ENCODE peak calls at places on chromosomes 3 and 15, in eight cellular contexts. V is astrocyte of the spinal cord, H is AG04450, E is cardiac muscle cell, K is testis, S is psoas muscle, C is PC-3, T is endothelial cell. A is an unnamed sample.

GRCh38 chr3:154510780-154511179 is 80.8 kb upstream of the GPR149 start:
- DNase-seq in V (no peak), H (no peak), E (no peak), K (no peak), S (no peak), C (no peak), T (no peak), A (no peak)

GRCh38 chr3:191813245-191813644 is 352.3 kb downstream of the PYDC2 start:
- DNase-seq in V (no peak), H (no peak), E (no peak), K (no peak), S (no peak), C (no peak), T (no peak), A (no peak)

GRCh38 chr3:16849240-16849639 is 35.5 kb upstream of the PLCL2 start:
- DNase-seq in V (peak; percentile 62), H (no peak), E (peak; percentile 56), K (peak; percentile 70), S (peak; percentile 69), C (no peak), T (peak; percentile 28), A (no peak)

GRCh38 chr3:15520185-15520584 is 1.3 kb downstream of the COLQ start:
- DNase-seq in V (no peak), H (no peak), E (no peak), K (no peak), S (peak; percentile 60), C (no peak), T (no peak), A (no peak)

GRCh38 chr15:38251726-38252480 is 733 bp upstream of the SPRED1 start:
- DNase-seq in V (peak; percentile 99), H (peak; percentile 98), E (peak; percentile 99), K (peak; percentile 92), S (peak; percentile 94), C (peak; percentile 95), T (peak; percentile 88), A (peak; percentile 96)

GRCh38 chr15:50883903-50884302 is 24.6 kb upstream of the AP4E1 start:
- DNase-seq in V (peak; percentile 67), H (no peak), E (peak; percentile 65), K (no peak), S (no peak), C (peak; percentile 61), T (no peak), A (no peak)

GRCh38 chr3:134485075-134485536 is 679 bp downstream of the ANAPC13 start:
- DNase-seq in V (no peak), H (no peak), E (no peak), K (no peak), S (peak; percentile 62), C (peak; percentile 6), T (no peak), A (no peak)

GRCh38 chr3:66408458-66408857 is 92.4 kb downstream of the LRIG1 start:
- DNase-seq in V (no peak), H (no peak), E (no peak), K (no peak), S (no peak), C (no peak), T (no peak), A (no peak)

GRCh38 chr3:28069438-28069837 is 172.0 kb upstream of the CMC1 start:
- DNase-seq in V (no peak), H (no peak), E (no peak), K (no peak), S (no peak), C (no peak), T (no peak), A (no peak)

GRCh38 chr15:79193157-79193948 is 89.2 kb upstream of the ANKRD34C start:
- DNase-seq in V (no peak), H (no peak), E (no peak), K (no peak), S (no peak), C (no peak), T (no peak), A (no peak)

GRCh38 chr15:79433610-79434009 is 1.5 kb downstream of the MINAR1 start:
- DNase-seq in V (no peak), H (no peak), E (no peak), K (no peak), S (no peak), C (no peak), T (peak; percentile 39), A (no peak)

GRCh38 chr3:54262541-54262940 is 140.2 kb downstream of the CACNA2D3 start:
- DNase-seq in V (no peak), H (no peak), E (no peak), K (no peak), S (no peak), C (no peak), T (no peak), A (no peak)

GRCh38 chr3:55519016-55519415 is 31.9 kb upstream of the WNT5A start:
- DNase-seq in V (peak; percentile 50), H (no peak), E (no peak), K (no peak), S (no peak), C (peak; percentile 64), T (no peak), A (no peak)

GRCh38 chr3:69833591-69833990 is 94.3 kb downstream of the MITF start:
- DNase-seq in V (no peak), H (no peak), E (no peak), K (no peak), S (no peak), C (peak; percentile 26), T (no peak), A (no peak)

GRCh38 chr3:46901591-46902187 is 24.2 kb downstream of the PTH1R start:
- DNase-seq in V (no peak), H (no peak), E (no peak), K (no peak), S (peak; percentile 43), C (no peak), T (no peak), A (no peak)

GRCh38 chr3:81764665-81765064 is 3.2 kb upstream of the GBE1 start:
- DNase-seq in V (no peak), H (no peak), E (no peak), K (no peak), S (no peak), C (no peak), T (no peak), A (no peak)

GRCh38 chr3:59593380-59593779 is 543.6 kb upstream of the CFAP20DC start:
- DNase-seq in V (no peak), H (no peak), E (no peak), K (no peak), S (no peak), C (no peak), T (no peak), A (no peak)

GRCh38 chr3:101561630-101562328 is at the start of gene TRMT10C:
- DNase-seq in V (peak; percentile 95), H (peak; percentile 77), E (peak; percentile 95), K (peak; percentile 95), S (peak; percentile 95), C (peak; percentile 97), T (peak; percentile 87), A (peak; percentile 81)

GRCh38 chr15:74463634-74464033 is 2.7 kb upstream of the UBL7 start:
- DNase-seq in V (no peak), H (no peak), E (no peak), K (no peak), S (no peak), C (no peak), T (no peak), A (no peak)

GRCh38 chr3:101900736-101901135 is 51.4 kb downstream of the NFKBIZ start:
- DNase-seq in V (no peak), H (no peak), E (no peak), K (no peak), S (no peak), C (no peak), T (no peak), A (no peak)

GRCh38 chr15:67744331-67745058 is 80.8 kb upstream of the SKOR1 start:
- DNase-seq in V (no peak), H (no peak), E (no peak), K (no peak), S (no peak), C (no peak), T (no peak), A (no peak)

GRCh38 chr15:62618432-62618831 is 424.1 kb upstream of the TPM1 start:
- DNase-seq in V (peak; percentile 79), H (peak; percentile 79), E (peak; percentile 58), K (no peak), S (no peak), C (peak; percentile 81), T (no peak), A (peak; percentile 45)
- TF ChIP-seq CTCF in V (peak; percentile 63), H (peak; percentile 74), E (peak; percentile 40), K (no peak), S (no peak), C (no peak), T (no peak), A (peak; percentile 43)

GRCh38 chr3:179276001-179276400 is 25.1 kb upstream of the KCNMB3 start:
- DNase-seq in V (no peak), H (no peak), E (no peak), K (no peak), S (no peak), C (no peak), T (no peak), A (no peak)

GRCh38 chr3:179268400-179269051 is 17.6 kb upstream of the KCNMB3 start:
- DNase-seq in V (no peak), H (no peak), E (no peak), K (no peak), S (no peak), C (no peak), T (no peak), A (no peak)

GRCh38 chr3:179269152-179269707 is 18.3 kb upstream of the KCNMB3 start:
- DNase-seq in V (no peak), H (no peak), E (no peak), K (no peak), S (no peak), C (no peak), T (no peak), A (no peak)

GRCh38 chr3:179276743-179277142 is 25.8 kb upstream of the KCNMB3 start:
- DNase-seq in V (no peak), H (no peak), E (no peak), K (no peak), S (no peak), C (no peak), T (no peak), A (no peak)

GRCh38 chr3:179272385-179272784 is 21.5 kb upstream of the KCNMB3 start:
- DNase-seq in V (peak; percentile 19), H (no peak), E (peak; percentile 25), K (no peak), S (no peak), C (peak; percentile 46), T (peak; percentile 6), A (no peak)
- TF ChIP-seq CTCF in V (peak; percentile 44), H (peak; percentile 31), E (peak; percentile 42), K (no peak), S (peak; percentile 10), C (peak; percentile 64), T (no peak), A (peak; percentile 30)

DNA sequence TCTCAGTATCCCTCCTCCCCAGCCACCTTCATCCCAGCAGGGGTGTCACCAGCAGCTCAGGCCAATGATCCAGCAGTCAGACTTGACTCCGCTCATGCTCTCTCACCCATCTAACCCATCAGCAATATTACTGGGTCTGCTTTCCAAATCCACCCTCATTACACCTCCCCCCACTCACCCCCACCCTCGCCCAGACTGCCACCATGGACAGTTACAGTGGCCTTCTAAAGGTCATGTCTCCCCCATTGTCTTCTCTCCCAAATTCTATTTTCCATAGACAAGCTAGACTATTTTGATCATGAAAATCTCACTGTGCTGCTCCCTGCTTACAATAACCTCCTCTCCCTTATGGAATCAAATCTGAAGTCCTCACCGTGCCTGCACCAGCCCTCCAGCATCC is 156.0 kb downstream of the TJP1 start:
- DNase-seq in V (no peak), H (no peak), E (no peak), K (no peak), S (no peak), C (no peak), T (no peak), A (no peak)
- TF ChIP-seq CTCF in V (no peak), H (no peak), E (no peak), K (no peak), S (no peak), C (no peak), T (no peak), A (no peak)

GRCh38 chr3:171874251-171874679 is 31.1 kb downstream of the TMEM212 start:
- DNase-seq in V (peak; percentile 98), H (peak; percentile 94), E (peak; percentile 93), K (no peak), S (no peak), C (peak; percentile 24), T (no peak), A (peak; percentile 93)
- TF ChIP-seq CTCF in V (no peak), H (no peak), E (no peak), K (no peak), S (no peak), C (no peak), T (no peak), A (no peak)